ENCODE peak calls at places on chromosomes 1 and 21, in four cellular contexts. J is sciatic nerve, V is epithelial cell of esophagus, C is NCI-H1105. H is an unnamed sample.

GRCh38 chr1:218525451-218526197 is 180.5 kb downstream of the TGFB2 start:
- DNase-seq in J (no peak), C (no peak), V (no peak), H (no peak)

GRCh38 chr1:70044832-70045231 is 160.5 kb downstream of the LRRC40 start:
- DNase-seq in C (no peak), J (no peak), V (peak; percentile 34), H (no peak)

GRCh38 chr21:38760017-38760761 is 45.5 kb upstream of the ETS2 start:
- DNase-seq in C (no peak), V (no peak), J (no peak), H (no peak)

GRCh38 chr1:161196521-161197451 is 2.1 kb downstream of the ADAMTS4 start:
- DNase-seq in J (peak; percentile 80), V (no peak), C (no peak), H (no peak)

GRCh38 chr1:215022723-215023122 is 59.8 kb upstream of the KCNK2 start:
- DNase-seq in V (no peak), C (no peak), J (no peak), H (no peak)

GRCh38 chr21:34092241-34092921 is 19.0 kb downstream of the MRPS6 start:
- DNase-seq in C (no peak), V (no peak), J (no peak), H (no peak)

GRCh38 chr1:187691439-187691838 is 862.7 kb downstream of the PLA2G4A start:
- DNase-seq in C (no peak), J (no peak), V (peak; percentile 92), H (no peak)

GRCh38 chr1:78375996-78376395 is 114.8 kb upstream of the PTGFR start:
- DNase-seq in C (no peak), J (no peak), V (no peak), H (no peak)

GRCh38 chr1:241702436-241702835 is 50.4 kb downstream of the WDR64 start:
- DNase-seq in J (no peak), C (no peak), V (peak; percentile 92), H (no peak)

GRCh38 chr1:40630488-40631223 is 34.8 kb downstream of the RIMS3 start:
- DNase-seq in J (peak; percentile 51), V (peak; percentile 53), C (no peak), H (no peak)

GRCh38 chr1:109370712-109371270 is 26.9 kb downstream of the SORT1 start:
- DNase-seq in C (no peak), V (peak; percentile 56), J (no peak), H (no peak)